ENCODE peak calls at places on chromosomes 11 and 22, in five cellular contexts. F is stomach, E is breast epithelium, W is foreskin keratinocyte, V is right lobe of liver. K is an unnamed sample.
A peak's percentile ranks its signal among the peaks of the same experiment; 100 is the strongest.

GRCh38 chr11:6431861-6432260 is 8.9 kb downstream of the HPX start:
- DNase-seq in W (peak; percentile 64), V (no peak), F (no peak), E (no peak), K (no peak)

GRCh38 chr11:1148752-1149180 is 9.0 kb upstream of the MUC5AC start:
- DNase-seq in V (no peak), F (no peak), W (no peak), E (peak; percentile 38), K (no peak)

GRCh38 chr11:118923721-118924587 is 1.8 kb downstream of the BCL9L start:
- DNase-seq in E (no peak), F (no peak), W (no peak), V (no peak), K (no peak)

GRCh38 chr11:95093548-95093947 is 3.9 kb downstream of the ENDOD1 start:
- DNase-seq in V (no peak), F (no peak), E (no peak), W (no peak), K (no peak)

GRCh38 chr11:9681583-9682372 is 17.9 kb downstream of the SWAP70 start:
- DNase-seq in E (no peak), V (no peak), W (no peak), F (no peak), K (no peak)

GRCh38 chr11:44453213-44453612 is 112.2 kb upstream of the CD82 start:
- DNase-seq in W (no peak), E (no peak), V (no peak), F (no peak), K (no peak)

GRCh38 chr11:12092714-12093113 is 17.7 kb upstream of the MICAL2 start:
- DNase-seq in V (no peak), W (no peak), E (no peak), F (no peak), K (no peak)

GRCh38 chr22:29306830-29307657 is 594 bp downstream of the GAS2L1 start:
- DNase-seq in W (no peak), F (peak; percentile 83), V (peak; percentile 87), E (peak; percentile 83), K (no peak)

GRCh38 chr22:46447906-46448669 is 89.3 kb downstream of the CELSR1 start:
- DNase-seq in W (no peak), F (no peak), E (no peak), V (no peak), K (no peak)

GRCh38 chr11:125649465-125650166 is 24.7 kb downstream of the CHEK1 start:
- DNase-seq in W (no peak), E (no peak), V (no peak), F (no peak), K (no peak)

GRCh38 chr22:43152355-43153071 is 1.2 kb downstream of the TSPO start:
- DNase-seq in W (peak; percentile 21), F (peak; percentile 93), E (peak; percentile 74), V (peak; percentile 71), K (no peak)

GRCh38 chr22:48366056-48366455 is 1461.6 kb downstream of the BRD1 start:
- DNase-seq in V (no peak), W (no peak), F (no peak), E (no peak), K (no peak)

GRCh38 chr11:78216021-78216420 is 27.3 kb downstream of the USP35 start:
- DNase-seq in W (no peak), V (peak; percentile 23), F (no peak), E (peak; percentile 17), K (no peak)

GRCh38 chr22:48653306-48653705 is 1174.4 kb downstream of the BRD1 start:
- DNase-seq in W (no peak), F (no peak), E (no peak), V (no peak), K (no peak)

GRCh38 chr11:114566273-114566672 is 6.6 kb upstream of the NXPE1 start:
- DNase-seq in F (no peak), W (no peak), E (no peak), V (no peak), K (no peak)

GRCh38 chr11:45859661-45860140 is 12.4 kb downstream of the CRY2 start:
- DNase-seq in E (peak; percentile 93), F (peak; percentile 95), V (peak; percentile 96), W (peak; percentile 42), K (peak; percentile 40)

GRCh38 chr11:44813401-44813800 is 86.6 kb downstream of the TSPAN18 start:
- DNase-seq in E (no peak), F (no peak), V (no peak), W (no peak), K (no peak)

GRCh38 chr11:112537846-112538330 is 277.2 kb upstream of the PLET1 start:
- DNase-seq in F (no peak), V (no peak), W (peak; percentile 98), E (no peak), K (peak; percentile 95)

GRCh38 chr22:35918466-35918865 is 110.2 kb downstream of the RBFOX2 start:
- DNase-seq in F (no peak), E (no peak), W (no peak), V (no peak), K (no peak)

GRCh38 chr22:32810241-32811133 is 9.0 kb downstream of the TIMP3 start:
- DNase-seq in E (no peak), V (no peak), F (no peak), W (peak; percentile 37), K (peak; percentile 53)

GRCh38 chr11:14656536-14657457 is 13.2 kb downstream of the PDE3B start:
- DNase-seq in F (no peak), V (no peak), E (no peak), W (no peak), K (no peak)

GRCh38 chr11:65471410-65471762 is 27.5 kb upstream of the MALAT1 start:
- DNase-seq in F (peak; percentile 84), W (no peak), E (peak; percentile 75), V (peak; percentile 59), K (no peak)

GRCh38 chr11:67318239-67318555 is 14.9 kb downstream of the SSH3 start:
- DNase-seq in W (no peak), E (no peak), V (no peak), F (no peak), K (no peak)
- H3K27ac ChIP-seq in W (no peak overlapping the region), E (peak overlapping the region; percentile 94), V (no peak overlapping the region), F (peak overlapping the region; percentile 94), K (peak overlapping the region; percentile 98)

GRCh38 chr11:35087648-35088047 is 51.3 kb upstream of the CD44 start:
- DNase-seq in E (no peak), V (no peak), W (no peak), F (no peak), K (no peak)

GRCh38 chr11:35085766-35086165 is 53.2 kb upstream of the CD44 start:
- DNase-seq in V (no peak), F (no peak), E (no peak), W (no peak), K (no peak)

GRCh38 chr11:35088226-35088625 is 50.7 kb upstream of the CD44 start:
- DNase-seq in W (peak; percentile 54), F (no peak), E (no peak), V (no peak), K (no peak)

GRCh38 chr11:35089724-35090505 is 49.1 kb upstream of the CD44 start:
- DNase-seq in F (no peak), W (no peak), V (no peak), E (no peak), K (no peak)

DNA sequence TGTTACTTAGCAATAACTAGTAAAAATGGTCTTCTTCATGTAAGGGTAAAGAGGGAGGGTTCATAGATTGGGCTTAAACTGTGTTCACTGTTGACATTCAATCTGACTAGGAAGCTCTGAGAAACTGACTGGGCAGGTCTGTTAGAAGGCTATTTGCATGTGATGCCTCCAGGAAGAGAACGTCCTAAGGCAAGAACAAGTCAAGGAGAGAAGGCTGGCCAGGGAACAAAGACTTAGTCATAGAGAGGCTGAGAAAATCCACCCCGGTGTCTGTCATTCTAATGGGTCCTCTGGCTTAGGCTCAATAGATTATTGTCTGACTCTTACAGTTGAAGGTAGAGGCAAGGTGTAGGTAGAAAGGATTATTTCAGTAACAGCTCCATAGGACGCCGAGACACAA is 50.3 kb upstream of the CD44 start:
- DNase-seq in E (no peak), V (no peak), F (no peak), W (peak; percentile 76), K (peak; percentile 81)
- H3K27ac ChIP-seq in E (peak overlapping the region; percentile 79), V (no peak overlapping the region), F (no peak overlapping the region), W (peak overlapping the region; percentile 50), K (peak overlapping the region; percentile 82)

GRCh38 chr11:96194571-96194970 is 148.4 kb downstream of the MAML2 start:
- DNase-seq in V (no peak), E (no peak), W (no peak), F (no peak), K (no peak)
- H3K27ac ChIP-seq in V (no peak overlapping the region), E (peak overlapping the region; percentile 87), W (no peak overlapping the region), F (no peak overlapping the region), K (no peak overlapping the region)

GRCh38 chr11:75159081-75159953 is 8.4 kb downstream of the SLCO2B1 start:
- DNase-seq in E (no peak), W (no peak), V (peak; percentile 88), F (peak; percentile 74), K (no peak)
- H3K27ac ChIP-seq in E (no peak overlapping the region), W (no peak overlapping the region), V (peak overlapping the region; percentile 87), F (peak overlapping the region; percentile 57), K (no peak overlapping the region)

K was measured in epithelial cell of prostate.